ENCODE peak calls at places on chromosome 7, in five cellular contexts. Z is ovary; S is CD4-positive, alpha-beta T cell; G is lower lobe of right lung; J is GM23248. D is an unnamed sample.

GRCh38 chr7:106036004-106036403 is 72.9 kb downstream of the CDHR3 start:
- DNase-seq in J (no peak), S (no peak), Z (no peak), G (no peak), D (no peak)

GRCh38 chr7:41030673-41031072 is 672.2 kb downstream of the INHBA start:
- DNase-seq in G (no peak), Z (no peak), J (no peak), S (no peak), D (no peak)

GRCh38 chr7:30023524-30023923 is 3.0 kb downstream of the FKBP14 start:
- DNase-seq in J (no peak), Z (no peak), S (no peak), G (no peak), D (no peak)

GRCh38 chr7:141598408-141598807 is 47.2 kb downstream of the AGK start:
- DNase-seq in Z (no peak), J (no peak), G (no peak), S (no peak), D (no peak)

GRCh38 chr7:490461-491291 is 29.0 kb downstream of the PDGFA start:
- DNase-seq in S (no peak), J (no peak), Z (no peak), G (peak; percentile 37), D (no peak)

GRCh38 chr7:87218941-87219544 is 489 bp downstream of the TMEM243 start:
- DNase-seq in G (peak; percentile 90), Z (peak; percentile 40), S (peak; percentile 16), J (peak; percentile 78), D (peak; percentile 60)

GRCh38 chr7:151408839-151409554 is 841 bp downstream of the WDR86 start:
- DNase-seq in S (peak; percentile 70), G (peak; percentile 50), J (no peak), Z (no peak), D (peak; percentile 93)

GRCh38 chr7:17168399-17168798 is 130.1 kb upstream of the AHR start:
- DNase-seq in J (no peak), G (no peak), S (no peak), Z (no peak), D (no peak)

GRCh38 chr7:19106308-19107141 is 10.9 kb downstream of the TWIST1 start:
- DNase-seq in J (peak; percentile 64), S (no peak), G (no peak), Z (no peak), D (no peak)

GRCh38 chr7:41825927-41826480 is 123.1 kb upstream of the INHBA start:
- DNase-seq in Z (no peak), S (no peak), G (no peak), J (peak; percentile 26), D (no peak)

GRCh38 chr7:80134536-80135305 is at the start of gene GNAI1:
- DNase-seq in J (peak; percentile 88), G (peak; percentile 71), Z (peak; percentile 84), S (no peak), D (no peak)

GRCh38 chr7:4209966-4210365 is 472.1 kb upstream of the FOXK1 start:
- DNase-seq in J (no peak), Z (no peak), S (no peak), G (no peak), D (no peak)

GRCh38 chr7:157515342-157516041 is 178.7 kb downstream of the DNAJB6 start:
- DNase-seq in S (no peak), Z (no peak), J (no peak), G (no peak), D (no peak)

GRCh38 chr7:7861211-7861633 is 107.4 kb upstream of the GLCCI1 start:
- DNase-seq in S (no peak), Z (no peak), J (peak; percentile 76), G (no peak), D (no peak)

GRCh38 chr7:92788559-92789183 is 47.7 kb downstream of the CDK6 start:
- DNase-seq in J (no peak), S (no peak), G (no peak), Z (no peak), D (no peak)

GRCh38 chr7:45230611-45231165 is 73.1 kb downstream of the RAMP3 start:
- DNase-seq in G (no peak), Z (no peak), S (no peak), J (no peak), D (no peak)

GRCh38 chr7:149005427-149006344 is 22.6 kb downstream of the PDIA4 start:
- DNase-seq in G (peak; percentile 93), Z (peak; percentile 81), S (peak; percentile 81), J (peak; percentile 76), D (peak; percentile 78)

GRCh38 chr7:46160861-46161260 is 239.8 kb upstream of the IGFBP3 start:
- DNase-seq in Z (no peak), G (no peak), J (no peak), S (no peak), D (no peak)

GRCh38 chr7:33075818-33076483 is 13.4 kb upstream of the NT5C3A start:
- DNase-seq in Z (no peak), S (no peak), G (no peak), J (no peak), D (no peak)

DNA sequence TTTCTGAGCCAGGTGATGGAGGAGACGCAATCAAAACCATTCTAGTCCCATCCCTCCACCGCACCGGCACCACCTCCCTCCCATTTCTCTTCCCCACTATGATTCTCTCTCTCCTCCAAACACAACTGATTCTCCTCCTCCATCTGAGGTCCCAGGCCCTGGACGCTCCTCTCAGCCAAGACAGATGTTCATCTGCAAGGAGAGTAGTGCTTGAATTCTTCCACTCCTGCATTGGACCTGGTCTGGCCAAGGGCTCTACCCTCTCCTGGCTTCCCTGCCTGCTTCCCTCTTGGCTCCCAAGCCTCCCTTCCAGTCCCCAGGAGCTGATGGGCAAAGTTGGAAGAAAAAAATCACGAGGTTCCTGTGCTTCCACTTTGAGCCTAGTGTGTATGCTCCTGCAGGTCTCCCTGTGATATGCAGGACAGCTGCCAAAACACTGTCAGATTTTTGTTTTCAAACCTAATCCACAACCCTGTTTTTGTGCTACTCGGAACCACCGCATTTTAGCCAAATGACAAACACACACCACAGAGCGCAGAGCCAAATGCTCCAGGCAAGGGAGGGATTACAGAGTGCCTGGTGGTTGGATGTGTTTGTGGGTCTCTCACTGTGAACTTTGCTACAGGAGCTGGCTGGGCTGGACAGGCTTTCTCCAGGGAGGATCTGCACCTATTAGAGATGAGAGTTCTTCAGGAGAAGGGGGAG is 5.6 kb upstream of the RBM28 start:
- DNase-seq in G (no peak), J (no peak), S (no peak), Z (no peak), D (no peak)
- H3K27me3 ChIP-seq in G (peaks cover 40% of the 10 kb centered on the region), J (peaks cover 56% of the 10 kb centered on the region), S (peaks cover 29% of the 10 kb centered on the region), Z (no peaks in the 10 kb centered on the region), D (peaks cover 2% of the 10 kb centered on the region)

DNA sequence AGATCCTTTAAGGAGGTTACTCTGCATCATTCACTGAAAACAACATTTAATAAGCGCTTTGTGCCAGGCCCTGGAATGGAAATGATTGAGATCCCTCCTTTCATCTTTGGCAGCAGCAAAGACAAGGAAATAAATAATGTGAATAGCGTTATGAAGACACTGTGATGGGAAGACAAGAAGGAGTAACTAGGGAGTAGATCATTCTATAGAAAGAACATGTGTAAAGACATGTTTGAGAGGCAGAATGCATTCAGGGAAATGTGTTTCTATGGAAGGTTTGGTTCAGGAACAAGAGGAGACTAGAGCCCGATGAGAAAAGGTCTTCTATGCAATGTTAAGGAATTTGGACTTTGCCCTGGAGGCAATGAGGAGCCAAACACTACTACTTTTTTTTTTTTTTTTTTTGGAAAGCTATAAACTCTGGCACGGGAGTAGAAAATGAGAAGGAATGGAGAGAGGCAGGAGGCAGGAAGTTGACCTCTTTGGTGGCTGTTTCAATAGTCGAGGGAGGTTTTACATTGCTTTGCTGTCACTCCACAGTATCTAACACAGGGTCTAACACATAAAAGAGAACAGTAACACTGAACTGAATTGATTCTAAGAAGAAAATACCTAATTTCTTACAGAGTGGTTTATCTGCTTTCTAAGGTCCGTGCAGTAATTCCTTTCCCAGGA is 44.9 kb downstream of the SMURF1 start:
- DNase-seq in Z (no peak), G (no peak), J (peak; percentile 71), S (no peak), D (no peak)
- H3K27ac ChIP-seq in Z (no peak overlapping the region), G (no peak overlapping the region), J (peak overlapping the region; percentile 63), S (no peak overlapping the region), D (no peak overlapping the region)

GRCh38 chr7:22726345-22726848 is 603 bp upstream of the IL6 start:
- DNase-seq in J (peak; percentile 91), Z (peak; percentile 26), S (peak; percentile 14), G (peak; percentile 66), D (peak; percentile 2)
- H3K27me3 ChIP-seq in J (no peaks in the 10 kb centered on the region), Z (no peaks in the 10 kb centered on the region), S (peaks cover 10% of the 10 kb centered on the region), G (peaks cover 4% of the 10 kb centered on the region), D (no peaks in the 10 kb centered on the region)

GRCh38 chr7:107969856-107970255 is 33.1 kb downstream of the LAMB1 start:
- DNase-seq in G (no peak), Z (no peak), J (no peak), S (no peak), D (no peak)

GRCh38 chr7:107972986-107973385 is 30.0 kb downstream of the LAMB1 start:
- DNase-seq in J (no peak), G (no peak), S (no peak), Z (no peak), D (no peak)

GRCh38 chr7:107972075-107972482 is 30.9 kb downstream of the LAMB1 start:
- DNase-seq in G (no peak), Z (peak; percentile 63), J (peak; percentile 84), S (no peak), D (no peak)

GRCh38 chr7:107971100-107971499 is 31.9 kb downstream of the LAMB1 start:
- DNase-seq in J (no peak), S (no peak), Z (no peak), G (no peak), D (no peak)

DNA sequence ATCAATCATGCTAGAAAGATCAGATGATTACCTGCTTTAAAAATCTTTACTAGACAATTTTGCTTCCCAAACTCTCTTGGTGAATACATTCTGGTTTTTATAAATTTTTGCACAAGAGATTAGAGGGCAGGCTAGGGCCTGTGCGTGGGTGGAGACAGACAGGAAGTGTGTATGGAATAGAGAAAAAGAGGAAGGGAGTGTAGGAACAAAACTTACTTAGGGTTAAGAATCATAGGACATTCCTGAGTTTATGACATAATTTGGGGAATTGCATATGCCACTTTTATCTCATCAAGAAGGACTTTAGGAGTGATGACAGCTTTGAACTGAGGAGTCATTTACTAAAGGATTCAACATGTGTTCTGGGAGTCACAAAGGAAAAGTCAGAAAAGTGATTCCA is 31.3 kb downstream of the LAMB1 start:
- DNase-seq in G (peak; percentile 65), J (peak; percentile 58), Z (no peak), S (no peak), D (no peak)
- H3K27ac ChIP-seq in G (peak overlapping the region; percentile 42), J (peak overlapping the region; percentile 71), Z (peak overlapping the region; percentile 20), S (no peak overlapping the region), D (no peak overlapping the region)

DNA sequence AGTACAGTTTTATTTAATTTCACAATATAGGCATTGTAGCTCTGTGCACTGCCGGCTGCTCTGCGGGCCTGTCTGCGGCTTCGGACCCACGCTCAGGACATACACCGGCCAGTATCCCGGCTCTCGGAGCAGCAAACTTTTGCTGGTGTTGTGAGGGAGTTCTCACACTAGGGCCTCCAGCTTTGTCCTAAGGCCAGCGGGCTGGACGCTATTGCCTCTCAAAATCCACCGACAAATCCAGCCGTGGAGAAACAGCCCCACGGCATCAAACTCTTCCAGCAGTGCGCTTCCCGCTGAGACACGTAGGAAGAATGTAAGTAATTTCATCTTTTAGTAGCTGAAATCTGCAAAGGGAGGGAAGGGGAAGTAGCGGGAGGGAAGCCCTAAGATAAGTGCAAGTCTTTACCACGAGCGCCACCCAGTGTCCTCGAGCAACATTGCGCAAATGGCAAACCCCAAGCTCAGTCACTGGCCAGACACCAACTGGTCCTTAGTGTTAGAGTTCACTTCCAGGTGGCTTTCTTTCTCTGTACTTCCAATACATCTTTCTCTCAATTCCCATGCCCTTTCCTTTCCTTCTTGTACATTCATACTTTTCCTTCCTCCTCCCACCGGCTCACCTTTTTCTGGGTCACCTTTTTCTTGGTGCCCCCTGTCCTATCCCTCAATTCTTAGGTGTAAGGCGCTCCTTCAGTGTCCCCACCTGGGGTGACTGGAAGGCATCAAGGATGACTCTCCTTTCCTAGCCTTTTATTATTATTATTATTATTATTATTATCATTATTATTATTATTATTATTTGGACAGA is 3.0 kb upstream of the DLX5 start:
- DNase-seq in G (peak; percentile 73), J (peak; percentile 90), Z (peak; percentile 69), S (peak; percentile 54), D (peak; percentile 37)
- H3K27me3 ChIP-seq in G (peaks cover 70% of the 10 kb centered on the region), J (peaks cover 64% of the 10 kb centered on the region), Z (no peaks in the 10 kb centered on the region), S (peaks cover 65% of the 10 kb centered on the region), D (peaks cover 54% of the 10 kb centered on the region)

D was measured in CD8-positive, alpha-beta memory T cell.